ENCODE peak calls at places on chromosomes 2 and 18, in eight cellular contexts. One of them, this sample, is unnamed.

GRCh38 chr18:36592282-36592681 is 236.5 kb downstream of the TPGS2 start:
- DNase-seq in endothelial cell of umbilical vein: no peak
- DNase-seq in HepG2: no peak
- DNase-seq in GM23338: no peak
- DNase-seq in K562: no peak
- DNase-seq in H1: no peak
- DNase-seq in HCT116: no peak
- DNase-seq in GM12878: no peak
- DNase-seq in this sample: no peak

GRCh38 chr2:40439473-40439872 is 12.4 kb downstream of the SLC8A1 start:
- DNase-seq in endothelial cell of umbilical vein: no peak
- DNase-seq in HepG2: no peak
- DNase-seq in GM23338: no peak
- DNase-seq in K562: no peak
- DNase-seq in H1: no peak
- DNase-seq in HCT116: no peak
- DNase-seq in GM12878: no peak
- DNase-seq in this sample: no peak

GRCh38 chr2:45793564-45793963 is 142.1 kb downstream of the PRKCE start:
- DNase-seq in endothelial cell of umbilical vein: peak
- DNase-seq in HepG2: peak
- DNase-seq in GM23338: no peak
- DNase-seq in K562: no peak
- DNase-seq in H1: no peak
- DNase-seq in HCT116: no peak
- DNase-seq in GM12878: no peak
- DNase-seq in this sample: no peak

GRCh38 chr2:224085246-224085645 is 46.2 kb upstream of the SERPINE2 start:
- DNase-seq in endothelial cell of umbilical vein: no peak
- DNase-seq in HepG2: peak
- DNase-seq in GM23338: no peak
- DNase-seq in K562: no peak
- DNase-seq in H1: no peak
- DNase-seq in HCT116: peak
- DNase-seq in GM12878: no peak
- DNase-seq in this sample: no peak

GRCh38 chr2:219615894-219616293 is 11.5 kb upstream of the SLC4A3 start:
- DNase-seq in endothelial cell of umbilical vein: no peak
- DNase-seq in HepG2: no peak
- DNase-seq in GM23338: no peak
- DNase-seq in K562: no peak
- DNase-seq in H1: no peak
- DNase-seq in HCT116: no peak
- DNase-seq in GM12878: no peak
- DNase-seq in this sample: no peak

GRCh38 chr2:201070966-201071304 is 536 bp downstream of the HYCC2 start:
- DNase-seq in endothelial cell of umbilical vein: no peak
- DNase-seq in HepG2: peak
- DNase-seq in GM23338: no peak
- DNase-seq in K562: no peak
- DNase-seq in H1: no peak
- DNase-seq in HCT116: no peak
- DNase-seq in GM12878: no peak
- DNase-seq in this sample: no peak

GRCh38 chr18:76610933-76611749 is 116.1 kb upstream of the ZNF516 start:
- DNase-seq in endothelial cell of umbilical vein: no peak
- DNase-seq in HepG2: no peak
- DNase-seq in GM23338: peak
- DNase-seq in K562: no peak
- DNase-seq in H1: no peak
- DNase-seq in HCT116: no peak
- DNase-seq in GM12878: no peak
- DNase-seq in this sample: no peak

GRCh38 chr2:171319164-171319810 is 114.5 kb downstream of the METTL8 start:
- DNase-seq in endothelial cell of umbilical vein: peak
- DNase-seq in HepG2: no peak
- DNase-seq in GM23338: peak
- DNase-seq in K562: no peak
- DNase-seq in H1: no peak
- DNase-seq in HCT116: no peak
- DNase-seq in GM12878: peak
- DNase-seq in this sample: no peak

GRCh38 chr2:43427032-43427424 is 168.8 kb downstream of the THADA start:
- DNase-seq in endothelial cell of umbilical vein: no peak
- DNase-seq in HepG2: no peak
- DNase-seq in GM23338: no peak
- DNase-seq in K562: peak
- DNase-seq in H1: no peak
- DNase-seq in HCT116: no peak
- DNase-seq in GM12878: no peak
- DNase-seq in this sample: no peak

GRCh38 chr2:218618102-218618860 is 10.6 kb downstream of the PLCD4 start:
- DNase-seq in endothelial cell of umbilical vein: no peak
- DNase-seq in HepG2: peak
- DNase-seq in GM23338: peak
- DNase-seq in K562: no peak
- DNase-seq in H1: no peak
- DNase-seq in HCT116: peak
- DNase-seq in GM12878: no peak
- DNase-seq in this sample: no peak

GRCh38 chr2:178142274-178143065 is 30.2 kb downstream of the RBM45 start:
- DNase-seq in endothelial cell of umbilical vein: no peak
- DNase-seq in HepG2: no peak
- DNase-seq in GM23338: no peak
- DNase-seq in K562: no peak
- DNase-seq in H1: no peak
- DNase-seq in HCT116: no peak
- DNase-seq in GM12878: no peak
- DNase-seq in this sample: no peak

GRCh38 chr2:208326016-208326415 is 60.0 kb downstream of the PIKFYVE start:
- DNase-seq in endothelial cell of umbilical vein: no peak
- DNase-seq in HepG2: no peak
- DNase-seq in GM23338: no peak
- DNase-seq in K562: no peak
- DNase-seq in H1: no peak
- DNase-seq in HCT116: no peak
- DNase-seq in GM12878: no peak
- DNase-seq in this sample: no peak

GRCh38 chr2:16546128-16546754 is 119.4 kb downstream of the CYRIA start:
- DNase-seq in endothelial cell of umbilical vein: peak
- DNase-seq in HepG2: peak
- DNase-seq in GM23338: peak
- DNase-seq in K562: peak
- DNase-seq in H1: no peak
- DNase-seq in HCT116: no peak
- DNase-seq in GM12878: no peak
- DNase-seq in this sample: peak

GRCh38 chr2:210961249-210961648 is 404.9 kb downstream of the CPS1 start:
- DNase-seq in endothelial cell of umbilical vein: no peak
- DNase-seq in HepG2: peak
- DNase-seq in GM23338: no peak
- DNase-seq in K562: no peak
- DNase-seq in H1: no peak
- DNase-seq in HCT116: no peak
- DNase-seq in GM12878: no peak
- DNase-seq in this sample: no peak

GRCh38 chr2:134460583-134460998 is 206.7 kb downstream of the MGAT5 start:
- DNase-seq in endothelial cell of umbilical vein: peak
- DNase-seq in HepG2: peak
- DNase-seq in GM23338: peak
- DNase-seq in K562: peak
- DNase-seq in H1: peak
- DNase-seq in HCT116: peak
- DNase-seq in GM12878: no peak
- DNase-seq in this sample: no peak

GRCh38 chr2:239042551-239043320 is 194.9 kb downstream of the TWIST2 start:
- DNase-seq in endothelial cell of umbilical vein: no peak
- DNase-seq in HepG2: no peak
- DNase-seq in GM23338: no peak
- DNase-seq in K562: no peak
- DNase-seq in H1: no peak
- DNase-seq in HCT116: no peak
- DNase-seq in GM12878: no peak
- DNase-seq in this sample: no peak

GRCh38 chr18:57437782-57438668 is 2.9 kb downstream of the ONECUT2 start:
- DNase-seq in endothelial cell of umbilical vein: peak
- DNase-seq in HepG2: peak
- DNase-seq in GM23338: peak
- DNase-seq in K562: no peak
- DNase-seq in H1: no peak
- DNase-seq in HCT116: peak
- DNase-seq in GM12878: no peak
- DNase-seq in this sample: no peak

GRCh38 chr2:150528861-150529801 is 41.7 kb upstream of the RND3 start:
- DNase-seq in endothelial cell of umbilical vein: no peak
- DNase-seq in HepG2: no peak
- DNase-seq in GM23338: peak
- DNase-seq in K562: no peak
- DNase-seq in H1: no peak
- DNase-seq in HCT116: no peak
- DNase-seq in GM12878: peak
- DNase-seq in this sample: peak

GRCh38 chr18:74942319-74942910 is 266.5 kb downstream of the PTGR3 start:
- DNase-seq in endothelial cell of umbilical vein: peak
- DNase-seq in HepG2: no peak
- DNase-seq in GM23338: no peak
- DNase-seq in K562: no peak
- DNase-seq in H1: no peak
- DNase-seq in HCT116: no peak
- DNase-seq in GM12878: peak
- DNase-seq in this sample: no peak

GRCh38 chr2:148720501-148720998 is 76.0 kb downstream of the EPC2 start:
- DNase-seq in endothelial cell of umbilical vein: no peak
- DNase-seq in HepG2: no peak
- DNase-seq in GM23338: peak
- DNase-seq in K562: no peak
- DNase-seq in H1: no peak
- DNase-seq in HCT116: no peak
- DNase-seq in GM12878: no peak
- DNase-seq in this sample: no peak

DNA sequence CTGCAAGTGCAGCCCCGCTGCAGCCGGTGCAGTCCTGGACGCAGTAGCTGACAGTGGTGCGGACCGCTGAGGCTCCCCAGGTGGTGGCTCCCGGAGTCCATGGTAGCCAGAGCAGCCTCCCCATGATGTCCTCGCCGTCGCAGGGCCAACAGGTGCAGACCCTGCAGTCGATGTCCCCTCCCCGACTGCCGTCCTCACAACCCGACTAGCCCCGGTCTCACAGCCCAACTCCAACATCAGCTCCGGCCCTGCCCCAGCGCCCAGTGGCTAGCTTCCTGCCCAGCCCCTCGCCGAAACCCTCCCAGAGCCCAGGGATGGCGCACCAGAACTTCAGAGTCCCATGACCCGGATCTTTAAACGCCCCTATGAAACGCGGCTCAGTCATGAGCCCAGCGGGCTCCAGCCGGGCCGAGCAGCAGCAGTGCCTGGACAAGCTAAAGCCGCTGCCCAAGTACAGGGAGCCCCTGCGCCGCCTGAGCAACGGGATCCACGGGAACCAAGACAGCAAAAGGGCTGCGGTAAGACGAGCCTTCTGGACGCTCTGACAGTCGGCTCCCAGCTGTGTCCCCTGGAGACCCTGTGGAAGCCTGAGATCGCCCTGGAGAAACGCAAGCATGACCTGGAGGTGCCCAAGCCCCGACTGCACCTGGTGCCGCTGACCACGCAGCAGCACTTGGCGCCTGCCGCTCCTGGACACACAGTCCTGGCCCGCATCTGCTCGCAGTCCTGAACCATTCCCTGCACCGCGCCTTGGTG is 53.8 kb upstream of the TUBA3E start:
- DNase-seq in endothelial cell of umbilical vein: no peak
- DNase-seq in HepG2: no peak
- DNase-seq in GM23338: no peak
- DNase-seq in K562: no peak
- DNase-seq in H1: no peak
- DNase-seq in HCT116: no peak
- DNase-seq in GM12878: no peak
- DNase-seq in this sample: no peak
- TF ChIP-seq EZH2 in endothelial cell of umbilical vein: no peak
- TF ChIP-seq EZH2 in HepG2: no peak
- TF ChIP-seq EZH2 in GM23338: no peak
- TF ChIP-seq EZH2 in K562: no peak
- TF ChIP-seq EZH2 in H1: no peak
- TF ChIP-seq EZH2 in HCT116: no peak
- TF ChIP-seq EZH2 in GM12878: no peak
- TF ChIP-seq EZH2 in this sample: no peak

GRCh38 chr2:73892631-73893329 is at the start of gene ACTG2:
- DNase-seq in endothelial cell of umbilical vein: no peak
- DNase-seq in HepG2: no peak
- DNase-seq in GM23338: no peak
- DNase-seq in K562: no peak
- DNase-seq in H1: no peak
- DNase-seq in HCT116: no peak
- DNase-seq in GM12878: no peak
- DNase-seq in this sample: no peak
- H3K4me3 ChIP-seq in endothelial cell of umbilical vein: no peak
- H3K4me3 ChIP-seq in HepG2: no peak
- H3K4me3 ChIP-seq in GM23338: no peak
- H3K4me3 ChIP-seq in K562: no peak
- H3K4me3 ChIP-seq in H1: no peak
- H3K4me3 ChIP-seq in HCT116: no peak
- H3K4me3 ChIP-seq in GM12878: no peak
- H3K4me3 ChIP-seq in this sample: peak

GRCh38 chr2:232341061-232341738 is 37.4 kb upstream of the ALPP start:
- DNase-seq in endothelial cell of umbilical vein: no peak
- DNase-seq in HepG2: no peak
- DNase-seq in GM23338: no peak
- DNase-seq in K562: no peak
- DNase-seq in H1: no peak
- DNase-seq in HCT116: no peak
- DNase-seq in GM12878: no peak
- DNase-seq in this sample: peak
- TF ChIP-seq POLR2AphosphoS5 in endothelial cell of umbilical vein: no peak
- TF ChIP-seq POLR2AphosphoS5 in HepG2: no peak
- TF ChIP-seq POLR2AphosphoS5 in GM23338: no peak
- TF ChIP-seq POLR2AphosphoS5 in K562: no peak
- TF ChIP-seq POLR2AphosphoS5 in H1: no peak
- TF ChIP-seq POLR2AphosphoS5 in HCT116: no peak
- TF ChIP-seq POLR2AphosphoS5 in GM12878: no peak
- TF ChIP-seq POLR2AphosphoS5 in this sample: no peak

DNA sequence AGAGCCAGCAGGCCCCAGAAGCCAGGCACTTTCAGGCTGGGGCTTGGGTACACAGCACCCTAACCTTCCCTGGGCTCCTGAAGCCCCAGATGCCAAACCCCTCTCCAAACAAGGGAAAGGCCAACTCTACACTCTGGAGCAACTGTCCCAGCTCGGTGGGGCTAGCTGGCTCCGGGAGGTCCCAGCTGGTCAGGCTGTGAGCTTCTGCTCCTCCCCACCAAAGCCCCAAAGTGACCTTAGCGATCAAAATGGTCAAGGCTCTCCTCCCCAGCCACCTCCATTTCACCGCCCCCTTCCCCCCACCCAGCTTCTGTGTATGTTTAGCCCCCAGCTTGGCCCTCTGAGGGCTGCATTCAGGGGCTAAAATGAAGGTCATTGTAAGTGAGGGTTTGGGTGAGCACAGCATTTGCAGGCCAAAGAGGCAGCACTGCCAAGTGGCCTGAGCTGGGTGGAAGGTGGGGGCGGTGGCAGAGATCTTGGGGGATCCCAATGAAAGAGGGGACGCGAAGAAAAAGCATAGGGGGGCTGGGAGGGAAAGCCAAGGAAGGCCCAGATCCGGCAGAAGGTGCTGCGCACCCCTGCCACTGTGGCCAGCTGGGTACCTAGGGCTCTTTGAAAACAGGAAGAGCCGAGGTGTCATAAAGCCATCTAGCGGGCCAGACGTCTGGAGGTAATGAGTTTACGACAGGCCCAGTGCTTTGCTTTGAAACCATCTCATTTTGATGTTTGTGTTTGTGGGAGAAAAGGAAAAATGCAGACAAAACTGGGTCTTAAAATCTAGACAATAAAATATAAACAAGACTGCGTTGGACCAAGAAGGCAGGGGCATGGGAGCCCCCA is 2.9 kb downstream of the HOXD9 start:
- DNase-seq in endothelial cell of umbilical vein: no peak
- DNase-seq in HepG2: no peak
- DNase-seq in GM23338: peak
- DNase-seq in K562: no peak
- DNase-seq in H1: no peak
- DNase-seq in HCT116: no peak
- DNase-seq in GM12878: no peak
- DNase-seq in this sample: no peak
- TF ChIP-seq EZH2 in endothelial cell of umbilical vein: no peak
- TF ChIP-seq EZH2 in HepG2: no peak
- TF ChIP-seq EZH2 in GM23338: peak
- TF ChIP-seq EZH2 in K562: no peak
- TF ChIP-seq EZH2 in H1: no peak
- TF ChIP-seq EZH2 in HCT116: no peak
- TF ChIP-seq EZH2 in GM12878: no peak
- TF ChIP-seq EZH2 in this sample: no peak

This sample was measured in SK-N-MC.